ENCODE peak calls at places on chromosomes 11 and 22, in four cellular contexts. G, I, U and K are unnamed samples.

GRCh38 chr22:35219012-35219411 is 38.3 kb upstream of the HMGXB4 start:
- DNase-seq in I (peak), G (no peak), U (no peak), K (no peak)

GRCh38 chr11:119422505-119423416 is at the start of gene THY1:
- DNase-seq in U (peak), G (no peak), I (peak), K (no peak)

GRCh38 chr11:112485280-112485679 is 224.6 kb upstream of the PLET1 start:
- DNase-seq in I (no peak), U (no peak), G (no peak), K (no peak)

GRCh38 chr22:29870574-29870973 is 12.4 kb upstream of the MTMR3 start:
- DNase-seq in U (no peak), G (no peak), I (no peak), K (no peak)

GRCh38 chr22:35051791-35052190 is 14.2 kb upstream of the ISX start:
- DNase-seq in I (no peak), G (no peak), U (no peak), K (no peak)

GRCh38 chr11:130068986-130069683 is 559 bp upstream of the APLP2 start:
- DNase-seq in U (peak), G (no peak), I (peak), K (peak)

GRCh38 chr11:96781082-96781481 is 391.3 kb downstream of the JRKL start:
- DNase-seq in U (no peak), G (no peak), I (no peak), K (no peak)

GRCh38 chr11:43212279-43212678 is 99.5 kb upstream of the API5 start:
- DNase-seq in U (no peak), I (no peak), G (no peak), K (no peak)

GRCh38 chr11:40037005-40037404 is 1422.4 kb downstream of the LRRC4C start:
- DNase-seq in U (no peak), G (no peak), I (no peak), K (no peak)

GRCh38 chr22:31588970-31589675 is 72.9 kb downstream of the PISD start:
- DNase-seq in I (no peak), G (peak), U (no peak), K (no peak)

GRCh38 chr11:72786305-72787261 is 7.3 kb downstream of the STARD10 start:
- DNase-seq in I (no peak), G (peak), U (peak), K (no peak)

GRCh38 chr11:119635776-119636175 is 93.2 kb downstream of the NECTIN1 start:
- DNase-seq in G (no peak), I (no peak), U (no peak), K (no peak)

GRCh38 chr22:35418088-35418487 is 18.1 kb downstream of the MCM5 start:
- DNase-seq in I (no peak), U (no peak), G (no peak), K (no peak)

GRCh38 chr22:21642584-21643448 is 714 bp downstream of the SDF2L1 start:
- DNase-seq in U (peak), G (peak), I (no peak), K (no peak)

GRCh38 chr22:48554893-48555552 is 1272.7 kb downstream of the BRD1 start:
- DNase-seq in I (no peak), G (no peak), U (no peak), K (no peak)

GRCh38 chr11:130070829-130071205 is 1.1 kb downstream of the APLP2 start:
- DNase-seq in I (no peak), G (peak), U (peak), K (no peak)

GRCh38 chr11:35040221-35040942 is 98.6 kb upstream of the CD44 start:
- DNase-seq in I (no peak), U (peak), G (no peak), K (no peak)

GRCh38 chr11:17208257-17208999 is 642 bp upstream of the PIK3C2A start:
- DNase-seq in G (peak), I (no peak), U (peak), K (no peak)

GRCh38 chr22:40101417-40102101 is 76.2 kb upstream of the TNRC6B start:
- DNase-seq in I (no peak), G (no peak), U (no peak), K (no peak)

GRCh38 chr11:58316142-58316541 is 42.7 kb downstream of the OR5B17 start:
- DNase-seq in G (no peak), U (no peak), I (no peak), K (no peak)

GRCh38 chr11:1047576-1048156 is 11.1 kb upstream of the MUC6 start:
- DNase-seq in I (no peak), G (no peak), U (no peak), K (no peak)

GRCh38 chr11:116598556-116598955 is 174.2 kb downstream of the BUD13 start:
- DNase-seq in I (no peak), G (no peak), U (no peak), K (peak)

GRCh38 chr11:12599408-12600143 is 74.6 kb upstream of the TEAD1 start:
- DNase-seq in G (peak), I (no peak), U (peak), K (no peak)

GRCh38 chr11:72812604-72812967 is 1.6 kb upstream of the ATG16L2 start:
- DNase-seq in I (no peak), U (peak), G (no peak), K (no peak)

GRCh38 chr22:46650078-46650810 is 30.1 kb downstream of the GRAMD4 start:
- DNase-seq in U (peak), G (no peak), I (no peak), K (no peak)

GRCh38 chr11:69321877-69322350 is 28.0 kb downstream of the MYEOV start:
- DNase-seq in U (no peak), I (peak), G (no peak), K (peak)

GRCh38 chr22:50125029-50125428 is 35.2 kb downstream of the MOV10L1 start:
- DNase-seq in G (no peak), U (no peak), I (no peak), K (peak)

GRCh38 chr22:33299245-33299956 is 241.2 kb upstream of the SYN3 start:
- DNase-seq in G (no peak), I (no peak), U (no peak), K (no peak)

GRCh38 chr11:31509017-31509411 is 408 bp downstream of the IMMP1L start:
- DNase-seq in G (peak), I (no peak), U (peak), K (no peak)

GRCh38 chr11:7256943-7257342 is 5.2 kb downstream of the SYT9 start:
- DNase-seq in G (no peak), I (no peak), U (no peak), K (no peak)

GRCh38 chr11:124633355-124633754 is 10.7 kb downstream of the TBRG1 start:
- DNase-seq in U (peak), G (no peak), I (no peak), K (no peak)

GRCh38 chr11:16815047-16815767 is 76.8 kb downstream of the C11orf58 start:
- DNase-seq in U (peak), G (peak), I (no peak), K (peak)

GRCh38 chr11:14411818-14412217 is 52.8 kb upstream of the RRAS2 start:
- DNase-seq in I (peak), U (no peak), G (peak), K (peak)

GRCh38 chr11:2142300-2142759 is 3.1 kb upstream of the IGF2 start:
- DNase-seq in I (no peak), G (no peak), U (no peak), K (no peak)

GRCh38 chr11:7436657-7437056 is 48.6 kb upstream of the OLFML1 start:
- DNase-seq in U (peak), G (no peak), I (no peak), K (no peak)

GRCh38 chr11:62689421-62690183 is at the start of gene LRRN4CL:
- DNase-seq in U (no peak), I (peak), G (peak), K (peak)